ENCODE peak calls at places on chromosomes 12 and 14, in ten cellular contexts. E is left ventricle myocardium inferior, X is AG09319, Z is MM.1S, C is tibial nerve, J is choroid plexus epithelial cell, V is H9, L is fibroblast of pulmonary artery, M is AG04450, S is pancreas. R is an unnamed sample.

GRCh38 chr14:51715250-51715649 is 63.5 kb downstream of the FRMD6 start:
- DNase-seq in E (no peak), Z (no peak), L (no peak), S (no peak), J (no peak), M (no peak), V (no peak), C (no peak), X (no peak), R (no peak)

GRCh38 chr12:107134558-107134957 is 41.2 kb upstream of the CRY1 start:
- DNase-seq in C (no peak), E (no peak), M (no peak), X (no peak), L (no peak), Z (peak), V (peak), S (no peak), J (no peak), R (no peak)

GRCh38 chr12:100576311-100577036 is 3.0 kb downstream of the GAS2L3 start:
- DNase-seq in C (no peak), L (peak), M (peak), S (no peak), X (no peak), E (no peak), Z (no peak), J (peak), V (no peak), R (no peak)

GRCh38 chr14:104678346-104678745 is 11.1 kb upstream of the INF2 start:
- DNase-seq in J (no peak), M (no peak), L (no peak), S (no peak), C (no peak), E (peak), Z (no peak), V (no peak), X (no peak), R (no peak)

GRCh38 chr14:82080319-82080718 is 546.7 kb upstream of the SEL1L start:
- DNase-seq in M (no peak), J (no peak), L (no peak), C (no peak), E (no peak), S (no peak), V (peak), X (no peak), Z (no peak), R (no peak)

GRCh38 chr12:70798016-70798768 is 122.3 kb downstream of the PTPRR start:
- DNase-seq in E (no peak), J (no peak), X (no peak), S (no peak), C (no peak), M (no peak), Z (no peak), V (no peak), L (no peak), R (no peak)

GRCh38 chr14:69059658-69060648 is 80.9 kb upstream of the ACTN1 start:
- DNase-seq in J (peak), X (no peak), C (no peak), E (no peak), M (peak), V (no peak), Z (no peak), L (peak), S (no peak), R (no peak)

GRCh38 chr12:57194253-57194652 is 22.3 kb upstream of the NXPH4 start:
- DNase-seq in V (no peak), M (no peak), Z (no peak), J (no peak), C (no peak), X (no peak), S (no peak), E (no peak), L (no peak), R (no peak)

GRCh38 chr12:16482726-16483125 is 123.2 kb downstream of the LMO3 start:
- DNase-seq in C (no peak), J (no peak), S (no peak), V (no peak), L (no peak), X (no peak), Z (no peak), M (no peak), E (no peak), R (no peak)

GRCh38 chr14:23294734-23295561 is 7.7 kb downstream of the PPP1R3E start:
- DNase-seq in E (no peak), X (no peak), L (peak), J (peak), M (no peak), C (no peak), V (peak), S (no peak), Z (peak), R (no peak)

GRCh38 chr12:18827913-18828312 is 90.0 kb downstream of the CAPZA3 start:
- DNase-seq in M (no peak), L (no peak), X (no peak), E (no peak), S (no peak), Z (no peak), C (no peak), V (no peak), J (no peak), R (no peak)
- TF ChIP-seq CTCF in M (no peak), L (no peak), X (no peak), E (no peak), S (no peak), Z (no peak), C (no peak), V (no peak), J (no peak), R (no peak)

GRCh38 chr12:51683763-51684357 is 92.8 kb downstream of the SCN8A start:
- DNase-seq in V (no peak), X (peak), S (peak), C (no peak), L (peak), Z (no peak), J (peak), E (no peak), M (no peak), R (no peak)

GRCh38 chr12:51676875-51677274 is 85.8 kb downstream of the SCN8A start:
- DNase-seq in S (no peak), V (no peak), M (no peak), L (no peak), C (no peak), Z (no peak), X (no peak), E (no peak), J (no peak), R (no peak)

GRCh38 chr12:51675062-51675803 is 84.2 kb downstream of the SCN8A start:
- DNase-seq in C (no peak), V (no peak), Z (peak), J (no peak), M (no peak), X (no peak), E (no peak), L (no peak), S (no peak), R (no peak)

GRCh38 chr12:51672334-51672733 is 81.3 kb downstream of the SCN8A start:
- DNase-seq in M (no peak), C (no peak), L (no peak), J (no peak), S (no peak), Z (no peak), X (no peak), E (no peak), V (no peak), R (no peak)

GRCh38 chr12:51678086-51678724 is 87.2 kb downstream of the SCN8A start:
- DNase-seq in J (peak), S (peak), V (peak), E (no peak), Z (peak), C (no peak), X (peak), L (peak), M (no peak), R (no peak)
- TF ChIP-seq CTCF in J (peak), S (peak), V (peak), E (peak), Z (peak), C (peak), X (peak), L (peak), M (peak), R (peak)

GRCh38 chr14:75612157-75612556 is 33.7 kb downstream of the FLVCR2 start:
- DNase-seq in E (no peak), C (no peak), S (no peak), V (no peak), M (no peak), X (no peak), L (no peak), J (no peak), Z (no peak), R (no peak)
- TF ChIP-seq CTCF in E (no peak), C (no peak), S (no peak), V (no peak), M (no peak), X (no peak), L (no peak), J (no peak), Z (no peak), R (no peak)

DNA sequence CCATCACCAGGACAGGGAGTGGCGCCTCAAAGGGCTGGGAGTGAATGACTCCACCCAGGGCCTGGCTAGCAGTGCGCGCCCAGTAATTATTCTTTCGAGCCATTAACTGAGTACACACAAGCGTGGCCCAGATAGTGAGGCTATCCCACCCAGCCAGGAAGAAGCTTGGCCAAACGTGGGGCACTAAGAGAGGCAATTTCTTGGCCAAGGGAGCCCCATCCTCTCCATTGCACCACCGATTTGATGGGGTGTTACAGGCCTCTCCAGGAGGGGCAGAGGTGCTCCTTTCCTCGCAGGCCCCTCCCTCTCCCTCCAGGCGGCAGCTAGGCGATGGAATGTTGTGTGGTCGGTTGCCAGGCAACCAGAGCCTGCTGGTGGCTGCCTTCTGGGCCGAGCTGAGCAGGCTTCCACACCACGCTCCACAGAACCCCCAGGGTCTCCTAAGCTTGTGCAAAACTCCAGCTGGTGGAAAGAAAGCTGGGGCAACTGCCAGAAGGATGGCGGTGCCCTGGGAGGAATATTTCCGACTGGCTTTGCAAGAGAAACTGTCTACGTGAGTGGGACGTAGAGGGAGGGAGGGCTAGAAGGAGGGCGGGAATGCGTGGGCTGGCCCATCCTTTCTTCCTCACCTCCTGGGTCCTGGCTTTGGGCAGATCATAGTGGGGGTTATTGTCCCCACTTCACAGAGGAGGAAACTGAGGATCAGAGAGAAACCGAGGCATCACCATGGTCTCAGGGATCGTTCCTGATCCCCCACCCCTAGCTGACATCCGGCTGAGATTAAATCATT is at the start of gene CFAP73:
- DNase-seq in X (peak), M (peak), E (peak), J (peak), V (peak), L (peak), Z (no peak), S (no peak), C (no peak), R (peak)
- TF ChIP-seq CTCF in X (no peak), M (peak), E (no peak), J (no peak), V (peak), L (no peak), Z (no peak), S (no peak), C (no peak), R (no peak)

GRCh38 chr14:76473381-76474263 is 97.7 kb downstream of the ESRRB start:
- DNase-seq in C (no peak), L (no peak), V (peak), M (no peak), S (no peak), J (peak), X (no peak), E (peak), Z (no peak), R (peak)
- TF ChIP-seq CTCF in C (no peak), L (no peak), V (peak), M (peak), S (no peak), J (peak), X (no peak), E (peak), Z (no peak), R (no peak)

GRCh38 chr14:20683896-20684661 is at the start of gene RNASE4:
- DNase-seq in M (peak), S (peak), J (peak), Z (peak), E (peak), X (no peak), L (peak), V (peak), C (peak), R (peak)
- TF ChIP-seq CTCF in M (no peak), S (no peak), J (no peak), Z (no peak), E (no peak), X (no peak), L (no peak), V (no peak), C (no peak), R (no peak)

DNA sequence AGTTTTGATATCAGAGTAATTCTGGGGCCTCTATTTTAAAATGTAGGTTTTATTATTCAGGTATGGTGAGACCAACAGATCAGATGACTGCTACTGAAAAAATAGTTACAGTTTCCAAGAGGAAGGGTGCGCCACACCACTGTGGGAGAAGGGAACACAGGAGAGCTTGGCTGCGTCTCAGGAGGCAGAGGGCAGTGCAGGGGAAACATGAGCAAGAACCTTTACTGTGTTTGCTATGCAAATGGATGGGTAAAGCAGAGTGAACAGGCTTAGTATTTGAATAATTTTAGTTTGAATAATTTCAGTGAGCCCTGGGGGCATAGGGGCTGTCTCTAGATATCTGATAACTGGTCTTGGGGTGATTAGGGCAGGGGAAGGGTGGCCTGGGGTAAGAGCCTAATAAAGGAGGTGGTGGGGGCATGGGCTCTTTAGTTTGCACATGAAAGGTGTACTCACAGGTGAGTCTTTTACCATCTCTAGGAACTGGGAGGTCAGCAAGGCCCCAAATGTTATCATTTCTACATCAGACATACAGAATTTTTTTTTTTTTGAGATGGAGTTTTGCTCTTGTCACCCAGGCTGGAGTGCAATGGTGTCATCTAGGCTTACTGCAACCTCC is 196.8 kb upstream of the NEDD1 start:
- DNase-seq in J (no peak), C (no peak), S (no peak), L (no peak), Z (no peak), X (no peak), V (peak), E (no peak), M (no peak), R (no peak)
- TF ChIP-seq CTCF in J (no peak), C (no peak), S (no peak), L (no peak), Z (no peak), X (no peak), V (peak), E (no peak), M (no peak), R (no peak)

GRCh38 chr12:27709932-27710591 is 570 bp upstream of the MRPS35 start:
- DNase-seq in S (no peak), C (no peak), Z (peak), J (peak), M (no peak), L (peak), V (no peak), E (no peak), X (no peak), R (no peak)

GRCh38 chr12:27703720-27704452 is 6.7 kb upstream of the MRPS35 start:
- DNase-seq in C (peak), X (peak), Z (peak), J (peak), V (peak), E (peak), S (peak), L (peak), M (peak), R (peak)

GRCh38 chr12:27707216-27707615 is 3.4 kb upstream of the MRPS35 start:
- DNase-seq in Z (no peak), L (no peak), V (no peak), S (no peak), E (no peak), M (no peak), X (no peak), J (no peak), C (no peak), R (no peak)

GRCh38 chr12:27709212-27709931 is 1.3 kb upstream of the MRPS35 start:
- DNase-seq in J (no peak), L (no peak), V (no peak), S (no peak), Z (no peak), M (no peak), C (no peak), E (no peak), X (no peak), R (no peak)

GRCh38 chr12:27705263-27705662 is 5.4 kb upstream of the MRPS35 start:
- DNase-seq in X (no peak), V (peak), S (no peak), L (no peak), Z (no peak), M (no peak), C (no peak), J (no peak), E (no peak), R (no peak)
- TF ChIP-seq CTCF in X (no peak), V (peak), S (no peak), L (no peak), Z (no peak), M (no peak), C (no peak), J (no peak), E (no peak), R (no peak)

DNA sequence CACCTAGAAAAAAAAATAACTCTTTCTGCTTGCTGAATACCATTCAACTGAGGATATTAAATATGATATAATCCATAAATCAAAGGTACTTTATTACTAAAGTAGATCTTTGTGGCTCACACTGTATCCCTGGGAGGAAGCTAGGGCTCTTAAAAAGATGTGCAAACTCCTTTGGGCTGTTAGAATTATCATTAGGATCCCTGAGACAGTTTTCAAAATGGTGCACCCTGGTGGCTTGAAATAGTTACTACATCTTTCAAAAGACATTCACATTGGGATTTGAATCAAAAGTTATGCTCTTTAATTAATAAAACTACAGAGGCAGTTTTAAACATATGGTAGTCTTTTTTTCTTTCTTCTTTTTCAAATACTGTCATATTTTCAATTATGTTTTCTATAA is 228.5 kb upstream of the G2E3 start:
- DNase-seq in E (no peak), C (no peak), L (peak), V (no peak), X (no peak), M (no peak), J (peak), Z (no peak), S (no peak), R (no peak)
- TF ChIP-seq CTCF in E (peak), C (no peak), L (peak), V (peak), X (peak), M (peak), J (peak), Z (peak), S (no peak), R (peak)

R was measured in mesothelial cell of epicardium.